ENCODE peak calls at places on chromosome 13, in four cellular contexts. One of them, this sample, is unnamed.

GRCh38 chr13:101157261-101157660 is 259.0 kb downstream of the NALCN start:
- DNase-seq in tibial artery: no peak
- DNase-seq in neuronal stem cell: no peak
- DNase-seq in left lung: no peak
- DNase-seq in this sample: no peak

GRCh38 chr13:105587786-105588185 is 947.7 kb downstream of the EFNB2 start:
- DNase-seq in neuronal stem cell: no peak
- DNase-seq in left lung: no peak
- DNase-seq in tibial artery: no peak
- DNase-seq in this sample: no peak

GRCh38 chr13:114081761-114082681 is 50.4 kb downstream of the RASA3 start:
- DNase-seq in neuronal stem cell: no peak
- DNase-seq in left lung: no peak
- DNase-seq in tibial artery: peak; percentile 57
- DNase-seq in this sample: no peak

GRCh38 chr13:40508112-40508511 is 158.3 kb downstream of the FOXO1 start:
- DNase-seq in tibial artery: no peak
- DNase-seq in left lung: no peak
- DNase-seq in neuronal stem cell: no peak
- DNase-seq in this sample: no peak

GRCh38 chr13:44206429-44206828 is 167.2 kb upstream of the SERP2 start:
- DNase-seq in neuronal stem cell: no peak
- DNase-seq in left lung: no peak
- DNase-seq in tibial artery: no peak
- DNase-seq in this sample: no peak

GRCh38 chr13:77168232-77168631 is 141.3 kb upstream of the FBXL3 start:
- DNase-seq in left lung: no peak
- DNase-seq in neuronal stem cell: no peak
- DNase-seq in tibial artery: no peak
- DNase-seq in this sample: no peak

GRCh38 chr13:52348081-52348480 is 57.9 kb downstream of the THSD1 start:
- DNase-seq in neuronal stem cell: no peak
- DNase-seq in left lung: no peak
- DNase-seq in tibial artery: no peak
- DNase-seq in this sample: no peak

GRCh38 chr13:46577656-46578589 is 25.0 kb downstream of the LRCH1 start:
- DNase-seq in left lung: no peak
- DNase-seq in neuronal stem cell: no peak
- DNase-seq in tibial artery: no peak
- DNase-seq in this sample: peak; percentile 54

GRCh38 chr13:93951153-93951552 is 528.3 kb downstream of the DCT start:
- DNase-seq in left lung: no peak
- DNase-seq in tibial artery: no peak
- DNase-seq in neuronal stem cell: no peak
- DNase-seq in this sample: no peak

GRCh38 chr13:24162604-24163003 is 2.1 kb downstream of the SPATA13 start:
- DNase-seq in left lung: no peak
- DNase-seq in tibial artery: no peak
- DNase-seq in neuronal stem cell: no peak
- DNase-seq in this sample: no peak

GRCh38 chr13:28753208-28753892 is 34.6 kb upstream of the SLC46A3 start:
- DNase-seq in left lung: peak; percentile 71
- DNase-seq in neuronal stem cell: no peak
- DNase-seq in tibial artery: peak; percentile 82
- DNase-seq in this sample: no peak

GRCh38 chr13:80881495-80882482 is 540.9 kb upstream of the SPRY2 start:
- DNase-seq in tibial artery: no peak
- DNase-seq in neuronal stem cell: no peak
- DNase-seq in left lung: no peak
- DNase-seq in this sample: no peak

GRCh38 chr13:102718746-102719145 is 23.9 kb upstream of the METTL21C start:
- DNase-seq in left lung: no peak
- DNase-seq in neuronal stem cell: no peak
- DNase-seq in tibial artery: no peak
- DNase-seq in this sample: no peak
- H3K4me1 ChIP-seq in left lung: no peaks in the 10 kb centered on the region
- H3K4me1 ChIP-seq in neuronal stem cell: no peaks in the 10 kb centered on the region
- H3K4me1 ChIP-seq in tibial artery: no peaks in the 10 kb centered on the region
- H3K4me1 ChIP-seq in this sample: no peaks in the 10 kb centered on the region

GRCh38 chr13:110132178-110132975 is 174.6 kb downstream of the COL4A1 start:
- DNase-seq in tibial artery: no peak
- DNase-seq in left lung: no peak
- DNase-seq in neuronal stem cell: no peak
- DNase-seq in this sample: no peak

GRCh38 chr13:110133425-110134235 is 173.3 kb downstream of the COL4A1 start:
- DNase-seq in neuronal stem cell: no peak
- DNase-seq in tibial artery: no peak
- DNase-seq in left lung: no peak
- DNase-seq in this sample: no peak

GRCh38 chr13:110135977-110136597 is 170.9 kb downstream of the COL4A1 start:
- DNase-seq in neuronal stem cell: no peak
- DNase-seq in left lung: no peak
- DNase-seq in tibial artery: no peak
- DNase-seq in this sample: no peak

GRCh38 chr13:110136660-110137585 is 170.0 kb downstream of the COL4A1 start:
- DNase-seq in neuronal stem cell: no peak
- DNase-seq in left lung: no peak
- DNase-seq in tibial artery: no peak
- DNase-seq in this sample: no peak

GRCh38 chr13:110134801-110135200 is 172.2 kb downstream of the COL4A1 start:
- DNase-seq in tibial artery: no peak
- DNase-seq in left lung: no peak
- DNase-seq in neuronal stem cell: no peak
- DNase-seq in this sample: no peak
- H3K4me1 ChIP-seq in tibial artery: no peaks in the 10 kb centered on the region
- H3K4me1 ChIP-seq in left lung: peaks cover 10% of the 10 kb centered on the region
- H3K4me1 ChIP-seq in neuronal stem cell: peaks cover 45% of the 10 kb centered on the region
- H3K4me1 ChIP-seq in this sample: peaks cover 9% of the 10 kb centered on the region

DNA sequence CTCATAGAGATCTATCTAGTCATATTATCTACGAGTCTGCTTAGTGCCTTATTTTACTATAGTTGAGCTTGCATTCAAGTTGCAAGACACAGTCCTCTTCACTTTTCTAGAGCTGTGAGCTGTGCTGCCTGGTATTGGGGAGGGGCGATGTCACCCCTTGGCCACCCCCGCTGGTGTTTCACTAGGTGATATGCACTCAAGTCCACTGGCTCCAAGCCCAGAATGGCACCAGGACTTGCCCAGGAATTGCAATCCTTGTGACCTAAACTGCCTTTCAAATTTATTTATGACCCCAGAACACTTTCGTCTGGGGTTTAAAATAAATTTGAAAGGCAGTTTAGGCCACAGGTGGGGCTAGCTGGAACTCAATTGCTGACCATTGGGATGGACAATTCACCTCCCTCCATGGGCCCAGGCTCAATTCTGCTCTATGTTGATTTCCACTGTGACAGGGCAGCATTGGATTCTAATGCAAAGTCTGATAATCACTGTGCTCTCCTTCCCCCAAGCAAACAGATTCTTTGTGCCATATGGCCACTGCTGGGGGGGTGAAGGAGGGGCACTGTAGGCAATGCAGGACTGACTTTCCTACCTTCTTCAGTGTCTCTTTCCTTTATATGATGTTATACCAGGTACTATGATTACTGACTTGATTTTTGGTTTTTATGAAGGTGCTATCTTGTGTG is 1244.2 kb upstream of the MIR17HG start:
- DNase-seq in tibial artery: no peak
- DNase-seq in left lung: no peak
- DNase-seq in neuronal stem cell: no peak
- DNase-seq in this sample: no peak
- H3K4me1 ChIP-seq in tibial artery: no peaks in the 10 kb centered on the region
- H3K4me1 ChIP-seq in left lung: no peaks in the 10 kb centered on the region
- H3K4me1 ChIP-seq in neuronal stem cell: no peaks in the 10 kb centered on the region
- H3K4me1 ChIP-seq in this sample: no peaks in the 10 kb centered on the region

GRCh38 chr13:98972627-98973026 is 5.2 kb downstream of the DOCK9 start:
- DNase-seq in left lung: no peak
- DNase-seq in neuronal stem cell: no peak
- DNase-seq in tibial artery: no peak
- DNase-seq in this sample: no peak
- H3K4me1 ChIP-seq in left lung: peaks cover 4% of the 10 kb centered on the region
- H3K4me1 ChIP-seq in neuronal stem cell: peaks cover 17% of the 10 kb centered on the region
- H3K4me1 ChIP-seq in tibial artery: no peaks in the 10 kb centered on the region
- H3K4me1 ChIP-seq in this sample: no peaks in the 10 kb centered on the region

DNA sequence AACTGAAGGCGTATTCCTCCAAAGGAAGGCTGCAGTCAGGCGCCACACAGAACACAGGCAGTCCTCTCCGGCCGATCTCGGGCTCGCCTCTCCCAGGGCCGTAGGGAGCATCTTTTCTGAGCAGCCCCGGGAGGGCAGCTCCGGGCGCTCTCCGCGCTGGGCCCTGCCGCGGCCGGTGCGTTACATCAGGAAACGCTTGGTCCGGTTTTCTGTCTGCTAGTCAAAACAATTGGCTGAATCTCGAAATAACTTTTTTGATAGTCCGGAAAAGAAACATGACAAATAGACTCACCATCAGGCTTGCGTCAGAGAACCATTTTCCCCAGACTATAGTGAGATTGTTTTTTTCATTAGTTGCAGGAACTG is 115.4 kb downstream of the KCNRG start:
- DNase-seq in tibial artery: peak; percentile 71
- DNase-seq in neuronal stem cell: peak; percentile 46
- DNase-seq in left lung: no peak
- DNase-seq in this sample: peak; percentile 19
- H3K4me1 ChIP-seq in tibial artery: no peaks in the 10 kb centered on the region
- H3K4me1 ChIP-seq in neuronal stem cell: peaks cover 18% of the 10 kb centered on the region
- H3K4me1 ChIP-seq in left lung: peaks cover 3% of the 10 kb centered on the region
- H3K4me1 ChIP-seq in this sample: peaks cover 73% of the 10 kb centered on the region

GRCh38 chr13:31625115-31625514 is 114.2 kb upstream of the RXFP2 start:
- DNase-seq in tibial artery: no peak
- DNase-seq in neuronal stem cell: no peak
- DNase-seq in left lung: no peak
- DNase-seq in this sample: no peak

GRCh38 chr13:31631071-31631470 is 108.3 kb upstream of the RXFP2 start:
- DNase-seq in neuronal stem cell: no peak
- DNase-seq in left lung: no peak
- DNase-seq in tibial artery: no peak
- DNase-seq in this sample: no peak

GRCh38 chr13:31629085-31629785 is 110.1 kb upstream of the RXFP2 start:
- DNase-seq in left lung: no peak
- DNase-seq in tibial artery: no peak
- DNase-seq in neuronal stem cell: no peak
- DNase-seq in this sample: no peak

GRCh38 chr13:31631716-31632115 is 107.6 kb upstream of the RXFP2 start:
- DNase-seq in neuronal stem cell: no peak
- DNase-seq in left lung: no peak
- DNase-seq in tibial artery: no peak
- DNase-seq in this sample: no peak

DNA sequence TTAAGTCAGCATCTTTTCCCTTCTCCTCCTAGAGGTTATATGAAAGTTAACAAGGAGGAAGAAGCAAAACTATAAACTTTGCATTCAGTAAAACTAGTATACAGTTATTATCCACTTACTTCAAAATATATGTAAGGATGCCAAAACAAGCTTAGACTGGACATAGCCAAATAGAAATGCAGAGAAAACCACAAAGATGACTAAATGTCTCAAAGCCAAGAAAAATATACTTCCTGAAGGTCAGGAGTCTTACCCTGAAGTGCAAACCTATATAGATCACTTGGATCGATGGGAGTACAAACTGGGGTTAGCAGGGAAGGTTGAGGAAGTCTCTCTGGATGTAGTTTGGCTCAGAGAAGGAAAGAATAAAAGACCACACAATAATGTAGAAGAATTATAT is 112.2 kb upstream of the RXFP2 start:
- DNase-seq in neuronal stem cell: no peak
- DNase-seq in tibial artery: no peak
- DNase-seq in left lung: no peak
- DNase-seq in this sample: no peak
- H3K4me1 ChIP-seq in neuronal stem cell: no peaks in the 10 kb centered on the region
- H3K4me1 ChIP-seq in tibial artery: no peaks in the 10 kb centered on the region
- H3K4me1 ChIP-seq in left lung: no peaks in the 10 kb centered on the region
- H3K4me1 ChIP-seq in this sample: no peaks in the 10 kb centered on the region

DNA sequence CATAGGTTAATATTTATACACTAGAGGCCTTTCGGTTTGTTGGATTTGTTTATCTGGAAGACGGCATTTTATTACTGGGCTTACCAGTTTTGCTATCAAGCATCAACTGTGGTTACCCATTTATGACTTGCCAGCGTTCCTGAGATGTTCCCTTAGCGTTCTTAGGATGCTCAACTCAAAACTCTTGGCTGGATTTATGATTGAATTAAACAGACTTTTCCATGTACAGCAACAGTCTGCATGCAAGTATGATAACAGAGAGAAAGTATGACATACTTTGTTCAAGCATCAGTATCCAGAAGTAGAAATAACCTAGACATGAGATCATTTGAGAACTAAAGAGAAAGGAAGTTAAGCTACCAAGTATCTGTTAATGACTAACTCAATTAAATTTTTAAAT is 29.9 kb upstream of the RNF113B start:
- DNase-seq in neuronal stem cell: no peak
- DNase-seq in left lung: no peak
- DNase-seq in tibial artery: no peak
- DNase-seq in this sample: no peak
- H3K4me1 ChIP-seq in neuronal stem cell: peaks cover 5% of the 10 kb centered on the region
- H3K4me1 ChIP-seq in left lung: peaks cover 6% of the 10 kb centered on the region
- H3K4me1 ChIP-seq in tibial artery: no peaks in the 10 kb centered on the region
- H3K4me1 ChIP-seq in this sample: no peaks in the 10 kb centered on the region

GRCh38 chr13:50915562-50915961 is 6.0 kb downstream of the RNASEH2B start:
- DNase-seq in neuronal stem cell: no peak
- DNase-seq in tibial artery: no peak
- DNase-seq in left lung: no peak
- DNase-seq in this sample: no peak

GRCh38 chr13:50916701-50917184 is 7.2 kb downstream of the RNASEH2B start:
- DNase-seq in neuronal stem cell: no peak
- DNase-seq in tibial artery: no peak
- DNase-seq in left lung: peak; percentile 51
- DNase-seq in this sample: no peak

GRCh38 chr13:50912851-50913250 is 3.3 kb downstream of the RNASEH2B start:
- DNase-seq in left lung: no peak
- DNase-seq in neuronal stem cell: no peak
- DNase-seq in tibial artery: no peak
- DNase-seq in this sample: no peak

GRCh38 chr13:50914301-50914700 is 4.7 kb downstream of the RNASEH2B start:
- DNase-seq in tibial artery: no peak
- DNase-seq in neuronal stem cell: no peak
- DNase-seq in left lung: no peak
- DNase-seq in this sample: no peak

GRCh38 chr13:50914848-50915247 is 5.3 kb downstream of the RNASEH2B start:
- DNase-seq in tibial artery: no peak
- DNase-seq in left lung: no peak
- DNase-seq in neuronal stem cell: no peak
- DNase-seq in this sample: peak; percentile 22
- H3K4me1 ChIP-seq in tibial artery: no peaks in the 10 kb centered on the region
- H3K4me1 ChIP-seq in left lung: peaks cover 34% of the 10 kb centered on the region
- H3K4me1 ChIP-seq in neuronal stem cell: peaks cover 9% of the 10 kb centered on the region
- H3K4me1 ChIP-seq in this sample: peaks cover 77% of the 10 kb centered on the region